ENCODE peak calls at places on chromosome 5, in six cellular contexts. P is H1, R is HepG2, W is K562, H is GM12892, N is GM12878. S is an unnamed sample.

GRCh38 chr5:180305481-180305880 is 13.6 kb upstream of the MAPK9 start:
- DNase-seq in P (no peak), R (no peak), W (no peak), H (no peak), N (no peak), S (no peak)

GRCh38 chr5:63962345-63962744 is at the start of gene HTR1A:
- DNase-seq in P (peak), R (no peak), W (no peak), H (no peak), N (no peak), S (no peak)

GRCh38 chr5:91010090-91010489 is 373.0 kb downstream of the ARRDC3 start:
- DNase-seq in P (no peak), R (no peak), W (no peak), H (no peak), N (no peak), S (no peak)

GRCh38 chr5:33195431-33196128 is 245.2 kb upstream of the TARS1 start:
- DNase-seq in P (no peak), R (no peak), W (no peak), H (no peak), N (no peak), S (no peak)

GRCh38 chr5:80711938-80712337 is 57.2 kb upstream of the DHFR start:
- DNase-seq in P (no peak), R (peak), W (peak), H (no peak), N (no peak), S (no peak)

GRCh38 chr5:9318031-9318430 is 227.8 kb downstream of the SEMA5A start:
- DNase-seq in P (no peak), R (no peak), W (no peak), H (no peak), N (no peak), S (no peak)

GRCh38 chr5:102152906-102153787 is 142.9 kb downstream of the SLCO4C1 start:
- DNase-seq in P (no peak), R (peak), W (peak), H (no peak), N (no peak), S (no peak)

GRCh38 chr5:9775339-9775738 is 145.2 kb upstream of the TAS2R1 start:
- DNase-seq in P (no peak), R (no peak), W (no peak), H (no peak), N (no peak), S (no peak)

GRCh38 chr5:32709789-32710334 is 1.3 kb upstream of the NPR3 start:
- DNase-seq in P (peak), R (peak), W (peak), H (peak), N (no peak), S (peak)

GRCh38 chr5:59146729-59147128 is 563.9 kb downstream of the RAB3C start:
- DNase-seq in P (no peak), R (no peak), W (no peak), H (no peak), N (no peak), S (no peak)

GRCh38 chr5:102981957-102982635 is 137.8 kb downstream of the GIN1 start:
- DNase-seq in P (no peak), R (no peak), W (no peak), H (no peak), N (no peak), S (no peak)

GRCh38 chr5:151670074-151670686 is 16.5 kb downstream of the SPARC start:
- DNase-seq in P (no peak), R (no peak), W (no peak), H (no peak), N (no peak), S (no peak)

GRCh38 chr5:72556351-72557146 is 49.3 kb upstream of the ZNF366 start:
- DNase-seq in P (peak), R (peak), W (no peak), H (peak), N (peak), S (peak)

GRCh38 chr5:161085081-161085480 is 233.1 kb upstream of the ATP10B start:
- DNase-seq in P (no peak), R (no peak), W (no peak), H (no peak), N (no peak), S (no peak)

GRCh38 chr5:142197098-142197497 is 88.5 kb downstream of the NDFIP1 start:
- DNase-seq in P (no peak), R (no peak), W (no peak), H (no peak), N (no peak), S (no peak)

GRCh38 chr5:124059200-124059599 is 547.2 kb downstream of the CSNK1G3 start:
- DNase-seq in P (no peak), R (no peak), W (no peak), H (no peak), N (no peak), S (no peak)

GRCh38 chr5:61816585-61817450 is 484.8 kb downstream of the ZSWIM6 start:
- DNase-seq in P (no peak), R (no peak), W (no peak), H (no peak), N (no peak), S (no peak)

GRCh38 chr5:125142439-125142838 is 396.0 kb upstream of the ZNF608 start:
- DNase-seq in P (no peak), R (no peak), W (no peak), H (no peak), N (no peak), S (no peak)

GRCh38 chr5:40841068-40841805 is at the start of gene CARD6:
- DNase-seq in P (no peak), R (no peak), W (peak), H (no peak), N (no peak), S (no peak)
- TF ChIP-seq POLR2A in P (no peak), R (no peak), W (peak), H (no peak), N (no peak), S (no peak)

DNA sequence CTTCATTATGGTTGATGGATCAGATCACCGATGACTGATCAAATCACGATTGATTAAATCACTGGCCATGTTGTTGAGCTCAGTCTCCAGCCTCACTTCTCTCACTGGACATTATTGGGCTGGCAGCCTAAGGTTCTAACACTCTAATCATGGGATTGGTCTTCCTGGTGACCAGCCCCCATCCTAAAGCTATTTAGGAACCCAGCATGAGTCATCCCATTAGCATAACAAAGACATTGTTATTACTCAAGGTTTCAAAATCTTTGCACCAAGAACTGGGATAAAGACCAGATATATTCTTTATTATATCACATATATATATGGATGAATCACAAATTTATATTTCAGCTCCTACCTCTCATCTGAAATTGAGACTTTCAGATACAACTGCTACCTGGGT is 272.1 kb upstream of the IL12B start:
- DNase-seq in P (no peak), R (no peak), W (no peak), H (no peak), N (no peak), S (no peak)
- TF ChIP-seq TAF1 in P (no peak), R (no peak), W (no peak), H (no peak), N (no peak), S (no peak)

GRCh38 chr5:150402901-150403342 is 9.8 kb downstream of the CD74 start:
- DNase-seq in P (no peak), R (no peak), W (no peak), H (no peak), N (no peak), S (no peak)
- TF ChIP-seq POLR2AphosphoS5 in P (peak), R (no peak), W (no peak), H (peak), N (peak), S (peak)

GRCh38 chr5:173669483-173669882 is 53.0 kb upstream of the BOD1 start:
- DNase-seq in P (no peak), R (no peak), W (no peak), H (no peak), N (no peak), S (no peak)

GRCh38 chr5:173670791-173671120 is 54.3 kb upstream of the BOD1 start:
- DNase-seq in P (no peak), R (no peak), W (no peak), H (no peak), N (no peak), S (no peak)

GRCh38 chr5:173670130-173670591 is 53.7 kb upstream of the BOD1 start:
- DNase-seq in P (no peak), R (no peak), W (no peak), H (no peak), N (no peak), S (no peak)

GRCh38 chr5:173672891-173673290 is 56.4 kb upstream of the BOD1 start:
- DNase-seq in P (no peak), R (no peak), W (no peak), H (no peak), N (no peak), S (no peak)

DNA sequence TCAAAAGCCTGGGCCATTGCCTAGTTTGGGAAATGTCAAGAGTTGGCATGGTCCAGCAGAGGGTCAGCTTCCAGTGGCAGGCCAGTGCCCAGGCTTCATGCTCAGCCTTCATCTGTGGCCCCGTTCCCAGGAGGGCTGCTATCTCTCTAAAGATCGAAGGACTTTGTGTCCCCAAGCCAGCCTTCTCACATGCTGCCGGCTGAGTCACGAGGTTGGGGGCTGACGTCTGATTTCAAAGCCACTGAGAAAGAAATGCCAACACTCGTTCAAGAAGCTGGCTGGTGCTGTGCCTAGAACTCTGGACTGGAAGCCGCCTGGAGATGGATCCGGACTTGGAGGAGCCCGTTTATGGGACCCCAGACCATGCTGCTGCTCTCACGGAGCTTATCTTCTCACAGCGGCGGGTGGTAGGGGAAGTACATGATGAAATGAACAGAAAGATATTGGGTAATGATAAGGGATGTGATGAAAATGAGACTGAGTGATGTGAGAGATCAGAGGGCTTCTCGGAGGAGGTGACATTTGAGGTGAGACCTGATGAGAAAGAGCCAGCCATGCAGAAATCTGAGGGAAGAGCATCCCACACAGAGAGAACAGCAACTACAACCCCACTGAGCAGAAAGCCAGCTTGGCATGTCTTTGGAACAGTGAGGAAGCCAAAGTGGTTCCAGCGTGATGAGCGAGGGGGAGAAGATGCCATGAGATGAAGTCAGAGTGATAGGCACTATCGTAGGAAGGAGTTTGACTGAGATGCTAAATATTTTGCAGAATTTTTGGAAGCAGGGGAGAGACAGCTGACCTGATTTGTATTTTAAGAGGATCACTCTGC is 54.9 kb upstream of the BOD1 start:
- DNase-seq in P (no peak), R (peak), W (peak), H (no peak), N (no peak), S (no peak)
- TF ChIP-seq POLR2A in P (no peak), R (no peak), W (no peak), H (no peak), N (no peak), S (no peak)

GRCh38 chr5:95217351-95217750 is 67.5 kb downstream of the MCTP1 start:
- DNase-seq in P (no peak), R (no peak), W (no peak), H (no peak), N (no peak), S (no peak)
- TF ChIP-seq TAF1 in P (no peak), R (no peak), W (no peak), H (no peak), N (no peak), S (no peak)

GRCh38 chr5:133341915-133342710 is 270.2 kb downstream of the FSTL4 start:
- DNase-seq in P (no peak), R (no peak), W (no peak), H (no peak), N (no peak), S (no peak)

GRCh38 chr5:133340002-133340755 is 272.2 kb downstream of the FSTL4 start:
- DNase-seq in P (no peak), R (no peak), W (no peak), H (no peak), N (no peak), S (no peak)

GRCh38 chr5:133340822-133341221 is 271.5 kb downstream of the FSTL4 start:
- DNase-seq in P (no peak), R (no peak), W (no peak), H (no peak), N (no peak), S (no peak)

GRCh38 chr5:133343196-133343595 is 269.1 kb downstream of the FSTL4 start:
- DNase-seq in P (no peak), R (no peak), W (no peak), H (no peak), N (no peak), S (no peak)

DNA sequence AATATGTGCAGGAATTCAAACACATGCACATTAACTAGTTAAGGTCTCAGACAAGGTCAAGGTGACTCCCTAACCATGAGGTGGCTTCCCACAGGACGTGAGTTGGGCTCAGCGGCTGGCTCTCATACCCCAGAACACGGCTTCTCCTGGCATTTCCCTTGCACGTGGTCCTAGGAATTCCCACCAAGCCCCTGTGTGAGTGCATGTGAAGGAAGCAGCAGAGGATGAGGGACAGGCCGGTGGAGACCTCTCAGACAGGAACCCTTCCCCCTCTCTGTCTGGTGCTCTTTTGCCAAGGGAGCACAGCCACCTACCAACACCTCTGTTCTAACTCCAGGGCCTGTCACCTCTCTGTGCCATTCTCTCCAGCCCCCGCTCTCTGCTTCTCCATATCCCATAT is 271.0 kb downstream of the FSTL4 start:
- DNase-seq in P (no peak), R (no peak), W (no peak), H (no peak), N (no peak), S (no peak)
- TF ChIP-seq POLR2AphosphoS5 in P (no peak), R (no peak), W (no peak), H (no peak), N (no peak), S (no peak)

DNA sequence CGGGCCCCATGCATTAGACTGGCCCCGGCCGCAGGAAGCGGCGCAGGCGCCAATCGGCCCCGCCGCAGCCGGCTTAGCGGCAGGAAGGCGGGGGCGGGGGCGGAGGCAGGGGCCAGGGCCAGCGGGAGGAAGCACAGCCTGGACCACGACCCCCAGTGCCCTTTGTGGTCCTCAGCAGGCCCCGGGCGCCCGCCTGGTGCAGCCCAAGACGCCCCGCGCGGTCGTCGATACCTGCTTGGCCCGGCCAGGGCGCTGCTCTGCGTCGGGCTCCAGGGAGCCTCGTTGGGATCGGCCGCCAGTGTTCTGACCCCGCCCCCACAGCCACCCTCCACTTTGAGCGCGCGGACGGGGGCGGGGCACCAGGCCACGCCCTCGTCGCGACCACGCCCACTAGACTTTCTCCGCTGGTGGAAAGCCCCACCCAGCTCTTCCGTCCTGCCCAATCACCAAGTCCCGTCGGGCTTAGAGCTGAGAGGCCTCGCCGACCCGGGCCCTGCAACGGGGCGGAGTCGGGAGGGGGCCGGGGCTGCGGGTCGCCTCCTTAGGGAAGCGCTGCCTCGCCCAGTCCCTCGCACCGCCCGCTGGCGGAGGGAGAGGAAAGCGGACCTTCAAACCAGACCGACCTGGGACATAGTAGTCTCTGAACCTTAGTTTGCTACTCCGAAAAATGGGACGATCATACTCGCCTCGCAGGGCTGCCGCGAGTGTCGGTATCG is at the start of gene PDLIM7:
- DNase-seq in P (peak), R (peak), W (peak), H (peak), N (peak), S (peak)
- TF ChIP-seq POLR2A in P (peak), R (no peak), W (peak), H (peak), N (peak), S (peak)

S was measured in GM12891.